ENCODE peak calls at places on chromosomes 5 and 9, in five cellular contexts. One of them, this sample, is unnamed.

GRCh38 chr5:32388429-32389111 is 56.0 kb downstream of the ZFR start:
- DNase-seq in WTC11: no peak
- DNase-seq in body of pancreas: no peak
- DNase-seq in psoas muscle: no peak
- DNase-seq in mucosa of descending colon: no peak
- DNase-seq in this sample: no peak

GRCh38 chr9:99852617-99853016 is 30.9 kb downstream of the NR4A3 start:
- DNase-seq in mucosa of descending colon: no peak
- DNase-seq in WTC11: no peak
- DNase-seq in psoas muscle: no peak
- DNase-seq in body of pancreas: no peak
- DNase-seq in this sample: no peak

GRCh38 chr5:1666812-1667588 is 132.6 kb downstream of the MRPL36 start:
- DNase-seq in body of pancreas: peak; percentile 72
- DNase-seq in mucosa of descending colon: no peak
- DNase-seq in WTC11: peak; percentile 88
- DNase-seq in psoas muscle: no peak
- DNase-seq in this sample: peak; percentile 47

GRCh38 chr5:1182633-1183423 is 18.6 kb upstream of the SLC6A19 start:
- DNase-seq in psoas muscle: peak; percentile 4
- DNase-seq in WTC11: no peak
- DNase-seq in mucosa of descending colon: peak; percentile 71
- DNase-seq in body of pancreas: peak; percentile 82
- DNase-seq in this sample: peak; percentile 57

GRCh38 chr9:87857141-87857947 is 25.3 kb upstream of the SPATA31E1 start:
- DNase-seq in psoas muscle: no peak
- DNase-seq in body of pancreas: no peak
- DNase-seq in WTC11: no peak
- DNase-seq in mucosa of descending colon: no peak
- DNase-seq in this sample: no peak

GRCh38 chr9:90846770-90847419 is 45.3 kb downstream of the SYK start:
- DNase-seq in WTC11: no peak
- DNase-seq in mucosa of descending colon: no peak
- DNase-seq in body of pancreas: no peak
- DNase-seq in psoas muscle: no peak
- DNase-seq in this sample: no peak

GRCh38 chr9:69579749-69580581 is 92.2 kb downstream of the APBA1 start:
- DNase-seq in mucosa of descending colon: no peak
- DNase-seq in psoas muscle: no peak
- DNase-seq in body of pancreas: peak; percentile 14
- DNase-seq in WTC11: no peak
- DNase-seq in this sample: no peak

GRCh38 chr5:42908509-42909488 is 97.1 kb upstream of the SELENOP start:
- DNase-seq in body of pancreas: peak; percentile 93
- DNase-seq in WTC11: peak; percentile 89
- DNase-seq in mucosa of descending colon: peak; percentile 86
- DNase-seq in psoas muscle: peak; percentile 87
- DNase-seq in this sample: peak; percentile 93

GRCh38 chr9:89449261-89449671 is 48.6 kb downstream of the SEMA4D start:
- DNase-seq in mucosa of descending colon: peak; percentile 27
- DNase-seq in WTC11: no peak
- DNase-seq in psoas muscle: no peak
- DNase-seq in body of pancreas: no peak
- DNase-seq in this sample: no peak

GRCh38 chr5:43036856-43037711 is 3.0 kb downstream of the ANXA2R start:
- DNase-seq in body of pancreas: no peak
- DNase-seq in psoas muscle: peak; percentile 22
- DNase-seq in WTC11: no peak
- DNase-seq in mucosa of descending colon: peak; percentile 59
- DNase-seq in this sample: no peak

GRCh38 chr5:131671994-131672655 is 37.1 kb upstream of the RAPGEF6 start:
- DNase-seq in WTC11: no peak
- DNase-seq in mucosa of descending colon: no peak
- DNase-seq in psoas muscle: no peak
- DNase-seq in body of pancreas: no peak
- DNase-seq in this sample: no peak

GRCh38 chr5:157345485-157345884 is 79.6 kb downstream of the CYFIP2 start:
- DNase-seq in mucosa of descending colon: no peak
- DNase-seq in WTC11: no peak
- DNase-seq in body of pancreas: no peak
- DNase-seq in psoas muscle: no peak
- DNase-seq in this sample: no peak
- TF ChIP-seq CTCF in mucosa of descending colon: no peak
- TF ChIP-seq CTCF in WTC11: no peak
- TF ChIP-seq CTCF in body of pancreas: no peak
- TF ChIP-seq CTCF in psoas muscle: no peak
- TF ChIP-seq CTCF in this sample: no peak

GRCh38 chr9:112793213-112793810 is 42.8 kb downstream of the SNX30 start:
- DNase-seq in body of pancreas: peak; percentile 76
- DNase-seq in psoas muscle: peak; percentile 66
- DNase-seq in mucosa of descending colon: peak; percentile 72
- DNase-seq in WTC11: peak; percentile 87
- DNase-seq in this sample: peak; percentile 61
- TF ChIP-seq CTCF in body of pancreas: peak; percentile 27
- TF ChIP-seq CTCF in psoas muscle: peak; percentile 69
- TF ChIP-seq CTCF in mucosa of descending colon: peak; percentile 59
- TF ChIP-seq CTCF in WTC11: peak; percentile 70
- TF ChIP-seq CTCF in this sample: peak; percentile 56

GRCh38 chr5:93850311-93850710 is 108.9 kb upstream of the POU5F2 start:
- DNase-seq in body of pancreas: no peak
- DNase-seq in WTC11: no peak
- DNase-seq in mucosa of descending colon: no peak
- DNase-seq in psoas muscle: no peak
- DNase-seq in this sample: no peak
- TF ChIP-seq CTCF in body of pancreas: no peak
- TF ChIP-seq CTCF in WTC11: no peak
- TF ChIP-seq CTCF in mucosa of descending colon: no peak
- TF ChIP-seq CTCF in psoas muscle: no peak
- TF ChIP-seq CTCF in this sample: no peak

DNA sequence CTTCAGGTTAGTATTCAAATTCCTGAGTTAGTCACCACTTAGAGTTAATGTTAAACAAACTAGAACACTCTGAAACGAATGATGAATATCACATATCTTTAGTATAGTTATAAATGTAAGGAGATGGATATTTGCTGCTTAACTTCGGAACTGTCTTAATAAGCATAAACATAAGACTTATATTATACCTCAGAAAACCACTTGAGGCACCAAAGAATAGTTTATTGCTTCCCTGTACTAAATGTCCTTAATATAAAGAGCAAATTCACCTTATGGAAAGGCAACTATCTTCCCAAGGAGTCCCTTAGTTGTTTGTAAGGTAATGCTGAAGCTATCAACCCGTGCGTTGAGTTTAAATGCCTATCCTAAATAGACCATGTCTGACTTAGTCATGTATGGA is 300.0 kb upstream of the ADAMTSL1 start:
- DNase-seq in psoas muscle: no peak
- DNase-seq in mucosa of descending colon: no peak
- DNase-seq in WTC11: no peak
- DNase-seq in body of pancreas: no peak
- DNase-seq in this sample: no peak
- TF ChIP-seq CTCF in psoas muscle: no peak
- TF ChIP-seq CTCF in mucosa of descending colon: no peak
- TF ChIP-seq CTCF in WTC11: no peak
- TF ChIP-seq CTCF in body of pancreas: no peak
- TF ChIP-seq CTCF in this sample: no peak

GRCh38 chr5:159975462-159976019 is 33.4 kb upstream of the TTC1 start:
- DNase-seq in psoas muscle: no peak
- DNase-seq in body of pancreas: no peak
- DNase-seq in mucosa of descending colon: no peak
- DNase-seq in WTC11: no peak
- DNase-seq in this sample: no peak
- TF ChIP-seq CTCF in psoas muscle: no peak
- TF ChIP-seq CTCF in body of pancreas: no peak
- TF ChIP-seq CTCF in mucosa of descending colon: no peak
- TF ChIP-seq CTCF in WTC11: no peak
- TF ChIP-seq CTCF in this sample: no peak

GRCh38 chr5:53826503-53826902 is 266.1 kb downstream of the NDUFS4 start:
- DNase-seq in psoas muscle: no peak
- DNase-seq in WTC11: no peak
- DNase-seq in mucosa of descending colon: no peak
- DNase-seq in body of pancreas: no peak
- DNase-seq in this sample: no peak
- TF ChIP-seq CTCF in psoas muscle: no peak
- TF ChIP-seq CTCF in WTC11: no peak
- TF ChIP-seq CTCF in mucosa of descending colon: no peak
- TF ChIP-seq CTCF in body of pancreas: no peak
- TF ChIP-seq CTCF in this sample: no peak

DNA sequence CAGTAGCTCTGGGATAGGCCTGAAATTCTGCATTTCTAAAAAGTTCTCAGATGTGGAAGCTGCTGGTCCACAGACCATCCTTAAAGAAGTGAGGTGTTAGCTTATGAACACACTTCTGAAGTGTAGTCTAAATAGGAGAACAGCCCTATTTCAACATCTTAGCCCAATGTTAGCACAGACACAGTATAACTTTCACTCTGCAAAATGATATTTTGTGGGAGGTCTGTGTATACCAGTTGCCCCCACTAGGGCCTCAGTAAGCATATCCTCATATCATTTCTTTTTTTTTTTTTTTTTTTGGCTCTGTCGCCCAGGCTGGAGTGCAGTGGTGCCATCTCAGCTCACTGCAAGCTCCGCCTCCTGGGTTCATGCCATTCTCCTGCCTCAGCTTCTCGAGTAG is 7.5 kb upstream of the HABP4 start:
- DNase-seq in WTC11: no peak
- DNase-seq in mucosa of descending colon: no peak
- DNase-seq in body of pancreas: no peak
- DNase-seq in psoas muscle: no peak
- DNase-seq in this sample: no peak
- TF ChIP-seq CTCF in WTC11: no peak
- TF ChIP-seq CTCF in mucosa of descending colon: no peak
- TF ChIP-seq CTCF in body of pancreas: no peak
- TF ChIP-seq CTCF in psoas muscle: no peak
- TF ChIP-seq CTCF in this sample: no peak

GRCh38 chr5:180491496-180491895 is 2.7 kb upstream of the CNOT6 start:
- DNase-seq in mucosa of descending colon: no peak
- DNase-seq in WTC11: no peak
- DNase-seq in psoas muscle: no peak
- DNase-seq in body of pancreas: no peak
- DNase-seq in this sample: no peak
- TF ChIP-seq CTCF in mucosa of descending colon: no peak
- TF ChIP-seq CTCF in WTC11: no peak
- TF ChIP-seq CTCF in psoas muscle: no peak
- TF ChIP-seq CTCF in body of pancreas: no peak
- TF ChIP-seq CTCF in this sample: no peak

DNA sequence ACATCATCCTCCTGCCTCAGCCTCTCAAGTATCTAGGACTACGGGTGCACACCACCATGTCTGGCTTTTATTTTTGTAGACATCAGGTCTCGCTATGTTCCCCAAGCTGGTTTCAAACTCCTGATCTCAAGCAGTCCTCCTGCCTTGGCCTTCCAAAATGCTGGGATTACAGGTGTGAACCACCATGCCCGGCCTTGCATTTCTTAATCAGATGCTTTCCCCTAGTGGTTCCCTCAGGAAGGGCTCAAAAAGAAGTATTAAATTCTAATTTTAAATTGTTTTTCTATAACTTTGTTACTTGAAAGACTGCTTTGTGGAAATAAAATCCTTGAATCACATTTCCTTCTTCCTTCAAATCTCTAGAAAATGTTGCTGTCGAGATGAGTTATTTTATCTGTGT is 79.5 kb upstream of the ROR2 start:
- DNase-seq in psoas muscle: no peak
- DNase-seq in WTC11: no peak
- DNase-seq in body of pancreas: no peak
- DNase-seq in mucosa of descending colon: no peak
- DNase-seq in this sample: no peak
- TF ChIP-seq CTCF in psoas muscle: no peak
- TF ChIP-seq CTCF in WTC11: no peak
- TF ChIP-seq CTCF in body of pancreas: no peak
- TF ChIP-seq CTCF in mucosa of descending colon: no peak
- TF ChIP-seq CTCF in this sample: no peak

GRCh38 chr5:117590944-117591343 is 1016.3 kb upstream of the SEMA6A start:
- DNase-seq in psoas muscle: no peak
- DNase-seq in WTC11: no peak
- DNase-seq in body of pancreas: no peak
- DNase-seq in mucosa of descending colon: no peak
- DNase-seq in this sample: no peak
- TF ChIP-seq CTCF in psoas muscle: peak; percentile 5
- TF ChIP-seq CTCF in WTC11: no peak
- TF ChIP-seq CTCF in body of pancreas: no peak
- TF ChIP-seq CTCF in mucosa of descending colon: no peak
- TF ChIP-seq CTCF in this sample: no peak

This sample was measured in stomach.